ENCODE peak calls at places on chromosomes 7 and 10, in four cellular contexts. One of them, this sample, is unnamed.

GRCh38 chr10:111233439-111233838 is 156.6 kb downstream of the ADRA2A start:
- DNase-seq in mesenchymal stem cell: peak; percentile 2
- DNase-seq in IMR-90: no peak
- DNase-seq in H1: no peak
- DNase-seq in this sample: peak; percentile 17

GRCh38 chr10:3452683-3453388 is 280.3 kb upstream of the PITRM1 start:
- DNase-seq in mesenchymal stem cell: peak; percentile 94
- DNase-seq in IMR-90: peak; percentile 90
- DNase-seq in H1: no peak
- DNase-seq in this sample: peak; percentile 47

GRCh38 chr7:21996641-21997040 is 50.9 kb upstream of the CDCA7L start:
- DNase-seq in mesenchymal stem cell: no peak
- DNase-seq in IMR-90: peak; percentile 15
- DNase-seq in H1: no peak
- DNase-seq in this sample: no peak

GRCh38 chr10:13924020-13924725 is 337.4 kb downstream of the PRPF18 start:
- DNase-seq in mesenchymal stem cell: peak; percentile 80
- DNase-seq in IMR-90: peak; percentile 96
- DNase-seq in H1: no peak
- DNase-seq in this sample: peak; percentile 50

GRCh38 chr10:99689461-99689860 is 30.2 kb downstream of the ENTPD7 start:
- DNase-seq in mesenchymal stem cell: no peak
- DNase-seq in IMR-90: peak; percentile 33
- DNase-seq in H1: no peak
- DNase-seq in this sample: no peak

GRCh38 chr10:126646101-126646500 is 24.4 kb downstream of the C10orf90 start:
- DNase-seq in mesenchymal stem cell: peak; percentile 38
- DNase-seq in IMR-90: peak; percentile 9
- DNase-seq in H1: no peak
- DNase-seq in this sample: peak; percentile 26

GRCh38 chr7:142870575-142871259 is 14.8 kb downstream of the TRPV6 start:
- DNase-seq in mesenchymal stem cell: no peak
- DNase-seq in IMR-90: no peak
- DNase-seq in H1: no peak
- DNase-seq in this sample: no peak

GRCh38 chr7:158520825-158521224 is 66.8 kb downstream of the PTPRN2 start:
- DNase-seq in mesenchymal stem cell: no peak
- DNase-seq in IMR-90: no peak
- DNase-seq in H1: no peak
- DNase-seq in this sample: no peak

GRCh38 chr7:66265566-66265965 is 60.4 kb downstream of the TPST1 start:
- DNase-seq in mesenchymal stem cell: peak; percentile 57
- DNase-seq in IMR-90: peak; percentile 45
- DNase-seq in H1: no peak
- DNase-seq in this sample: peak; percentile 10

GRCh38 chr10:58892039-58892665 is 284.3 kb upstream of the PHYHIPL start:
- DNase-seq in mesenchymal stem cell: peak; percentile 3
- DNase-seq in IMR-90: no peak
- DNase-seq in H1: no peak
- DNase-seq in this sample: no peak

GRCh38 chr7:38424750-38425463 is 151.5 kb upstream of the TARP start:
- DNase-seq in mesenchymal stem cell: no peak
- DNase-seq in IMR-90: peak; percentile 18
- DNase-seq in H1: no peak
- DNase-seq in this sample: no peak

GRCh38 chr7:130393799-130394411 is 13.6 kb downstream of the CPA1 start:
- DNase-seq in mesenchymal stem cell: no peak
- DNase-seq in IMR-90: no peak
- DNase-seq in H1: no peak
- DNase-seq in this sample: peak; percentile 75

GRCh38 chr7:51223505-51223904 is 93.1 kb downstream of the COBL start:
- DNase-seq in mesenchymal stem cell: no peak
- DNase-seq in IMR-90: no peak
- DNase-seq in H1: no peak
- DNase-seq in this sample: no peak

GRCh38 chr7:34041716-34042115 is 136.4 kb downstream of the BMPER start:
- DNase-seq in mesenchymal stem cell: no peak
- DNase-seq in IMR-90: peak; percentile 47
- DNase-seq in H1: no peak
- DNase-seq in this sample: no peak

GRCh38 chr7:17392846-17393245 is 94.4 kb downstream of the AHR start:
- DNase-seq in mesenchymal stem cell: no peak
- DNase-seq in IMR-90: peak; percentile 86
- DNase-seq in H1: no peak
- DNase-seq in this sample: no peak

GRCh38 chr7:2502647-2502966 is 17.0 kb upstream of the LFNG start:
- DNase-seq in mesenchymal stem cell: no peak
- DNase-seq in IMR-90: no peak
- DNase-seq in H1: no peak
- DNase-seq in this sample: no peak

GRCh38 chr7:15175103-15175502 is 272.6 kb upstream of the DGKB start:
- DNase-seq in mesenchymal stem cell: no peak
- DNase-seq in IMR-90: no peak
- DNase-seq in H1: no peak
- DNase-seq in this sample: no peak

GRCh38 chr10:7561216-7561893 is 105.4 kb downstream of the ITIH5 start:
- DNase-seq in mesenchymal stem cell: no peak
- DNase-seq in IMR-90: no peak
- DNase-seq in H1: no peak
- DNase-seq in this sample: peak; percentile 86

GRCh38 chr7:94696981-94697670 is 41.2 kb upstream of the SGCE start:
- DNase-seq in mesenchymal stem cell: peak; percentile 95
- DNase-seq in IMR-90: peak; percentile 97
- DNase-seq in H1: no peak
- DNase-seq in this sample: peak; percentile 94

GRCh38 chr7:132516042-132516840 is 60.0 kb downstream of the PLXNA4 start:
- DNase-seq in mesenchymal stem cell: peak; percentile 1
- DNase-seq in IMR-90: peak; percentile 10
- DNase-seq in H1: no peak
- DNase-seq in this sample: peak; percentile 20

GRCh38 chr7:138303230-138304070 is 156.6 kb upstream of the TRIM24 start:
- DNase-seq in mesenchymal stem cell: no peak
- DNase-seq in IMR-90: no peak
- DNase-seq in H1: no peak
- DNase-seq in this sample: no peak

GRCh38 chr10:5219262-5219661 is 22.6 kb downstream of the AKR1C4 start:
- DNase-seq in mesenchymal stem cell: no peak
- DNase-seq in IMR-90: no peak
- DNase-seq in H1: no peak
- DNase-seq in this sample: no peak

GRCh38 chr10:72785422-72785818 is 93.5 kb downstream of the MCU start:
- DNase-seq in mesenchymal stem cell: no peak
- DNase-seq in IMR-90: no peak
- DNase-seq in H1: no peak
- DNase-seq in this sample: no peak

GRCh38 chr7:121336579-121336978 is 7.8 kb downstream of the WNT16 start:
- DNase-seq in mesenchymal stem cell: no peak
- DNase-seq in IMR-90: peak; percentile 31
- DNase-seq in H1: no peak
- DNase-seq in this sample: no peak

GRCh38 chr10:36621346-36621745 is 504.1 kb upstream of the ANKRD30A start:
- DNase-seq in mesenchymal stem cell: peak; percentile 30
- DNase-seq in IMR-90: peak; percentile 63
- DNase-seq in H1: no peak
- DNase-seq in this sample: peak; percentile 15

DNA sequence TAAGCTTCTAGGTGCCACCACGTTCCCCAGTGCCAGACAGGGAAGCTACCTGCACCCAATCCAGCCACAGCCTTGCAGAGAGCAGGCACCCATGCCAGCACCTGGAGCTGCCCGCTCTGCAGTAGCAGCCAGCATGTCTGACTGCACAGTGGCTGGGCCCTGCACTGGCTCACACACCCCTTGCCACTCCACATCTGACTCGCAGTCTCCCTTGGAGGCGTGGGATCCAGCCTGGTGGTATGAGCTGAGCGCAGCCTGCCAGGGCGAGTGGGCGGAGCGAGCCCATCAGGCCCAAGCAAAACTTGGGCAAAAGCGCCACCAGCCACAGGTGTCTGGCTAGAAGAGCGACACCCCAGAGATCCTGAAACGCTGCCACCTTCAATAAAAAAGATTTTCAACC is 30.1 kb downstream of the CRTAC1 start:
- DNase-seq in mesenchymal stem cell: no peak
- DNase-seq in IMR-90: no peak
- DNase-seq in H1: no peak
- DNase-seq in this sample: no peak
- H3K23ac ChIP-seq in mesenchymal stem cell: no peak overlapping the region
- H3K23ac ChIP-seq in IMR-90: no peak overlapping the region
- H3K23ac ChIP-seq in H1: no peak overlapping the region
- H3K23ac ChIP-seq in this sample: no peak overlapping the region

GRCh38 chr10:118568327-118568848 is 27.1 kb downstream of the PRLHR start:
- DNase-seq in mesenchymal stem cell: peak; percentile 65
- DNase-seq in IMR-90: peak; percentile 56
- DNase-seq in H1: no peak
- DNase-seq in this sample: peak; percentile 25
- H3K14ac ChIP-seq in mesenchymal stem cell: no peak overlapping the region
- H3K14ac ChIP-seq in IMR-90: no peak overlapping the region
- H3K14ac ChIP-seq in H1: no peak overlapping the region
- H3K14ac ChIP-seq in this sample: no peak overlapping the region

GRCh38 chr10:21368022-21368582 is 157.4 kb downstream of the SKIDA1 start:
- DNase-seq in mesenchymal stem cell: peak; percentile 33
- DNase-seq in IMR-90: no peak
- DNase-seq in H1: no peak
- DNase-seq in this sample: peak; percentile 62

GRCh38 chr10:21363087-21363752 is 162.3 kb downstream of the SKIDA1 start:
- DNase-seq in mesenchymal stem cell: peak; percentile 10
- DNase-seq in IMR-90: no peak
- DNase-seq in H1: no peak
- DNase-seq in this sample: no peak

GRCh38 chr10:21368728-21369425 is 156.6 kb downstream of the SKIDA1 start:
- DNase-seq in mesenchymal stem cell: peak; percentile 25
- DNase-seq in IMR-90: peak; percentile 23
- DNase-seq in H1: no peak
- DNase-seq in this sample: peak; percentile 77

GRCh38 chr10:21363753-21364104 is 161.8 kb downstream of the SKIDA1 start:
- DNase-seq in mesenchymal stem cell: peak; percentile 18
- DNase-seq in IMR-90: no peak
- DNase-seq in H1: no peak
- DNase-seq in this sample: peak; percentile 70

DNA sequence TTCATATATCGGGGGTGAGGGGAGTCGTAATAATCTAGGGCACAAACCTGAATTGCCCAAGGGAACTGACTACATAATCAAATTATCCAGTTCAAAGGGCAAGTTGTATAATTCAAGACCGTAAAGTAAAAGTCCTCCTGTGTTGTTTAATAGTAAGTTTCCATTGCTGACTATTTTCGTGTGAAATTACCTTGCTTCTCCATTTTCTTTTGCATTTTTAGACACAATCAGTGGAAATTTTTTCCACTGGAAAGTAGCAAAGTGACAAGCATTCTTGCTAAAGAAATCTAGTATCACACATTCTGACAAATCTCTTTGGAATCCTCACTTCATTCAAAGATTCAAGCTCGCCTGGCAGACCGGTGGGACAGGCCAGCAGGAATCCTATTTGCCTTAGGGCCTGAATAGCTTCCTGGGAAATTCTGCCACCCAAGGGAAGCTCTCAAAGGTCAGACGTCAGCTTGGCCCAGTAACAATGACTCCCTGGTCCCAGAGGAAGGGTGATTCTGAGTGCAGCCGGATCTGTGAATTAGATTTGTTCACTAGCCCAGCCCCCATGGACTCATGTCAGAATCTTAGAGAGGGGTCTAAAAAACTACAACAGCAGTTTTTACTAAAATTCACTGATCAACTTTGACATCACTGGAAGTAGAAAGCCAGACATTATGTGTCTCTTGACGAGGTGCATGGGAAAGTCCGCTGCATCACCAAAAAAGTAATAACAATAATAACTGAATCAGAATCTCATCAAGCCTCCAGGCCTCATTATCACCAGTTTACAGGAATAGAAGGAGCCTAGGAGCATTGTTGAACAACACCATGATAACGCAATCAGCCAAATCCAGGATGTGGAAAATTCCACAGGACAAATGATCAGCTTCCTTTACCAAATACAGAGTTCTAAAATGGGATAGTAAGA is 161.0 kb downstream of the SKIDA1 start:
- DNase-seq in mesenchymal stem cell: peak; percentile 82
- DNase-seq in IMR-90: peak; percentile 74
- DNase-seq in H1: peak; percentile 84
- DNase-seq in this sample: peak; percentile 99
- H3K4me1 ChIP-seq in mesenchymal stem cell: peaks cover 5% of the 10 kb centered on the region
- H3K4me1 ChIP-seq in IMR-90: peaks cover 2% of the 10 kb centered on the region
- H3K4me1 ChIP-seq in H1: peaks cover 6% of the 10 kb centered on the region
- H3K4me1 ChIP-seq in this sample: peaks cover 21% of the 10 kb centered on the region

GRCh38 chr7:36594445-36594844 is 129.8 kb downstream of the AOAH start:
- DNase-seq in mesenchymal stem cell: no peak
- DNase-seq in IMR-90: no peak
- DNase-seq in H1: no peak
- DNase-seq in this sample: no peak
- H3K23ac ChIP-seq in mesenchymal stem cell: no peak overlapping the region
- H3K23ac ChIP-seq in IMR-90: no peak overlapping the region
- H3K23ac ChIP-seq in H1: no peak overlapping the region
- H3K23ac ChIP-seq in this sample: no peak overlapping the region

GRCh38 chr10:71630168-71630567 is 89.4 kb downstream of the C10orf105 start:
- DNase-seq in mesenchymal stem cell: no peak
- DNase-seq in IMR-90: no peak
- DNase-seq in H1: no peak
- DNase-seq in this sample: no peak

GRCh38 chr10:71627230-71627939 is 92.2 kb downstream of the C10orf105 start:
- DNase-seq in mesenchymal stem cell: no peak
- DNase-seq in IMR-90: no peak
- DNase-seq in H1: no peak
- DNase-seq in this sample: no peak

GRCh38 chr10:71629131-71629530 is 90.4 kb downstream of the C10orf105 start:
- DNase-seq in mesenchymal stem cell: no peak
- DNase-seq in IMR-90: no peak
- DNase-seq in H1: no peak
- DNase-seq in this sample: no peak

GRCh38 chr10:71625445-71626175 is 94.0 kb downstream of the C10orf105 start:
- DNase-seq in mesenchymal stem cell: no peak
- DNase-seq in IMR-90: no peak
- DNase-seq in H1: no peak
- DNase-seq in this sample: no peak

GRCh38 chr10:71627956-71628355 is 91.6 kb downstream of the C10orf105 start:
- DNase-seq in mesenchymal stem cell: no peak
- DNase-seq in IMR-90: no peak
- DNase-seq in H1: no peak
- DNase-seq in this sample: no peak
- H3K14ac ChIP-seq in mesenchymal stem cell: no peak overlapping the region
- H3K14ac ChIP-seq in IMR-90: no peak overlapping the region
- H3K14ac ChIP-seq in H1: no peak overlapping the region
- H3K14ac ChIP-seq in this sample: no peak overlapping the region

DNA sequence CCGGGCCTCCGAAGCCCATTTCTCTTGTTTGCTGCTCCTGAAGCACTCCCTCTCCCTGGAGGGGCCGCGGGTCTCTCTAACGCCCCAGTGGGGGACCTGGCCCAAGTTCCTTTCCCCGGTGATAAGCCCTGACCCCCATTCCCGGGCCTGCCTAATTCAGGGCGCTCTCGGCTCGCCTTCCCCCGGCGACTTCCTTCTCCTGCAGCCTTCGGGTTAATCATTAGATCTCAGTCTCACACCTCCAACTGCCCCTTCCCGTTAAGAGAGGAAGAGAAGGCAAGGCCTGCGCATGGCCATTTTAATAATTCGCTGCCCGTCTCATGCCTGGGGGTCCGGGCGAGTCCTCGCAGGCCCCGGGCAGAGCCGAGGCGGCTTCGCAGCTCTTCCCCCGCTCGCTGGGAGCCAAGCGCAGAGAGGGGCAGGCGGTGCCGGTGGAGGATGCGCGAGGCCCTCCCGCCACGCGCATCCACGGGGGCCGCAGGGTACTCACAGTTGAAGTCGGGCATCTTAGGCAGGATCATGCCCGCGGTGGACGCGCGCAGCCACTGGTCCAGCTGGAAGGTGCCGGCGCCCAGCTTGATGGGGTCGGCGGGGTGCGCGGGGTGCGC is 1.2 kb downstream of the MNX1 start:
- DNase-seq in mesenchymal stem cell: no peak
- DNase-seq in IMR-90: no peak
- DNase-seq in H1: no peak
- DNase-seq in this sample: no peak
- H3K4me1 ChIP-seq in mesenchymal stem cell: peaks cover 37% of the 10 kb centered on the region
- H3K4me1 ChIP-seq in IMR-90: no peaks in the 10 kb centered on the region
- H3K4me1 ChIP-seq in H1: peaks cover 7% of the 10 kb centered on the region
- H3K4me1 ChIP-seq in this sample: peaks cover 14% of the 10 kb centered on the region

This sample was measured in trophoblast cell.